ENCODE peak calls at places on chromosomes 16 and 17, in six cellular contexts. B is activated naive CD4-positive, alpha-beta T cell; W is lung; T is fibroblast of the conjunctiva; P is activated CD4-positive, alpha-beta memory T cell treated with anti-CD3 and anti-CD28 coated beads, Interleukin-2, amount 10 ng/mL, durations not matched to agents 7 days and 5 days; J is iPS-NIHi11. Q is an unnamed sample.

GRCh38 chr17:29177871-29178749 is 2.1 kb downstream of the MYO18A start:
- DNase-seq in B (no peak), W (no peak), T (no peak), P (no peak), J (no peak), Q (no peak)

GRCh38 chr17:16477255-16477654 is 14.7 kb downstream of the LRRC75A start:
- DNase-seq in B (no peak), W (no peak), T (peak), P (no peak), J (peak), Q (no peak)

GRCh38 chr17:4101127-4101798 is 41.6 kb downstream of the ZZEF1 start:
- DNase-seq in B (no peak), W (no peak), T (no peak), P (no peak), J (no peak), Q (no peak)

GRCh38 chr17:41777157-41777578 is 9.3 kb downstream of the JUP start:
- DNase-seq in B (no peak), W (no peak), T (no peak), P (no peak), J (no peak), Q (no peak)

GRCh38 chr17:27456681-27457404 is 595 bp downstream of the KSR1 start:
- DNase-seq in B (no peak), W (no peak), T (no peak), P (peak), J (no peak), Q (peak)

GRCh38 chr16:2500634-2500936 is 13.2 kb upstream of the ATP6V0C start:
- DNase-seq in B (no peak), W (no peak), T (no peak), P (no peak), J (no peak), Q (no peak)

GRCh38 chr16:81403601-81404391 is 40.8 kb upstream of the CMIP start:
- DNase-seq in B (peak), W (peak), T (peak), P (peak), J (peak), Q (peak)

GRCh38 chr16:2692251-2692947 is 10.1 kb downstream of the KCTD5 start:
- DNase-seq in B (no peak), W (no peak), T (no peak), P (no peak), J (peak), Q (peak)

GRCh38 chr17:77534137-77534536 is 393.4 kb downstream of the SEC14L1 start:
- DNase-seq in B (no peak), W (no peak), T (no peak), P (no peak), J (no peak), Q (no peak)

GRCh38 chr17:61139219-61139618 is 260.4 kb upstream of the TBX2 start:
- DNase-seq in B (no peak), W (no peak), T (peak), P (peak), J (no peak), Q (no peak)

GRCh38 chr16:25009822-25010221 is 5.3 kb downstream of the ARHGAP17 start:
- DNase-seq in B (no peak), W (peak), T (no peak), P (no peak), J (no peak), Q (no peak)

GRCh38 chr16:2748757-2749455 is 3.5 kb upstream of the SRRM2 start:
- DNase-seq in B (no peak), W (no peak), T (no peak), P (no peak), J (no peak), Q (no peak)

GRCh38 chr16:47470810-47471209 is 9.7 kb downstream of the PHKB start:
- DNase-seq in B (no peak), W (no peak), T (no peak), P (no peak), J (no peak), Q (no peak)

GRCh38 chr17:9472541-9472940 is 103.1 kb downstream of the STX8 start:
- DNase-seq in B (no peak), W (no peak), T (no peak), P (no peak), J (no peak), Q (no peak)

GRCh38 chr17:72487731-72488325 is 367.0 kb downstream of the SOX9 start:
- DNase-seq in B (no peak), W (no peak), T (no peak), P (no peak), J (no peak), Q (no peak)

GRCh38 chr17:81685108-81685507 is 1.3 kb downstream of the HGS start:
- DNase-seq in B (no peak), W (no peak), T (no peak), P (peak), J (no peak), Q (no peak)

GRCh38 chr17:80443916-80444708 is 29.1 kb downstream of the ENDOV start:
- DNase-seq in B (no peak), W (no peak), T (no peak), P (no peak), J (no peak), Q (no peak)

GRCh38 chr16:20291807-20292206 is 35.5 kb downstream of the GP2 start:
- DNase-seq in B (no peak), W (no peak), T (no peak), P (no peak), J (peak), Q (no peak)

GRCh38 chr16:8326234-8326633 is 264.1 kb downstream of the TMEM114 start:
- DNase-seq in B (no peak), W (no peak), T (no peak), P (no peak), J (no peak), Q (no peak)

Q was measured in pancreas.